ENCODE peak calls at places on chromosomes 1 and 21, in nine cellular contexts. One of them, this sample, is unnamed.

GRCh38 chr1:181655756-181656155 is 172.4 kb downstream of the CACNA1E start:
- DNase-seq in omental fat pad: no peak
- DNase-seq in progenitor cell of endocrine pancreas: no peak
- DNase-seq in BE2C: no peak
- DNase-seq in hepatocyte: no peak
- DNase-seq in endothelial cell: no peak
- DNase-seq in HFF-Myc: no peak
- DNase-seq in GM10248: no peak
- DNase-seq in heart left ventricle: no peak
- DNase-seq in this sample: no peak

GRCh38 chr1:78054559-78054958 is 8.8 kb downstream of the GIPC2 start:
- DNase-seq in hepatocyte: no peak
- DNase-seq in endothelial cell: no peak
- DNase-seq in HFF-Myc: no peak
- DNase-seq in heart left ventricle: no peak
- DNase-seq in omental fat pad: no peak
- DNase-seq in BE2C: no peak
- DNase-seq in GM10248: no peak
- DNase-seq in progenitor cell of endocrine pancreas: no peak
- DNase-seq in this sample: no peak

GRCh38 chr21:41045534-41046268 is 122.3 kb upstream of the BACE2 start:
- DNase-seq in hepatocyte: peak; percentile 62
- DNase-seq in omental fat pad: no peak
- DNase-seq in HFF-Myc: no peak
- DNase-seq in progenitor cell of endocrine pancreas: peak; percentile 45
- DNase-seq in endothelial cell: peak; percentile 45
- DNase-seq in BE2C: no peak
- DNase-seq in heart left ventricle: no peak
- DNase-seq in GM10248: no peak
- DNase-seq in this sample: no peak

GRCh38 chr1:7584157-7584556 is 186.9 kb upstream of the VAMP3 start:
- DNase-seq in omental fat pad: no peak
- DNase-seq in hepatocyte: no peak
- DNase-seq in heart left ventricle: no peak
- DNase-seq in progenitor cell of endocrine pancreas: no peak
- DNase-seq in endothelial cell: no peak
- DNase-seq in HFF-Myc: no peak
- DNase-seq in GM10248: no peak
- DNase-seq in BE2C: no peak
- DNase-seq in this sample: no peak

GRCh38 chr21:15508554-15508953 is 221.2 kb upstream of the USP25 start:
- DNase-seq in omental fat pad: no peak
- DNase-seq in HFF-Myc: no peak
- DNase-seq in BE2C: no peak
- DNase-seq in hepatocyte: no peak
- DNase-seq in heart left ventricle: no peak
- DNase-seq in GM10248: no peak
- DNase-seq in endothelial cell: no peak
- DNase-seq in progenitor cell of endocrine pancreas: no peak
- DNase-seq in this sample: no peak

GRCh38 chr1:46062651-46063319 is 69.6 kb downstream of the PIK3R3 start:
- DNase-seq in progenitor cell of endocrine pancreas: no peak
- DNase-seq in omental fat pad: no peak
- DNase-seq in endothelial cell: no peak
- DNase-seq in hepatocyte: peak; percentile 14
- DNase-seq in heart left ventricle: no peak
- DNase-seq in GM10248: peak; percentile 47
- DNase-seq in BE2C: no peak
- DNase-seq in HFF-Myc: no peak
- DNase-seq in this sample: no peak

GRCh38 chr1:232308616-232309015 is 321.3 kb downstream of the SIPA1L2 start:
- DNase-seq in endothelial cell: peak; percentile 20
- DNase-seq in omental fat pad: no peak
- DNase-seq in BE2C: no peak
- DNase-seq in HFF-Myc: no peak
- DNase-seq in heart left ventricle: no peak
- DNase-seq in progenitor cell of endocrine pancreas: no peak
- DNase-seq in GM10248: no peak
- DNase-seq in hepatocyte: no peak
- DNase-seq in this sample: no peak

GRCh38 chr1:236522937-236523703 is 662 bp upstream of the LGALS8 start:
- DNase-seq in progenitor cell of endocrine pancreas: peak; percentile 19
- DNase-seq in heart left ventricle: peak; percentile 54
- DNase-seq in endothelial cell: no peak
- DNase-seq in BE2C: no peak
- DNase-seq in GM10248: no peak
- DNase-seq in hepatocyte: peak; percentile 60
- DNase-seq in HFF-Myc: no peak
- DNase-seq in omental fat pad: no peak
- DNase-seq in this sample: no peak

GRCh38 chr1:5911871-5912271 is 80.4 kb downstream of the NPHP4 start:
- DNase-seq in GM10248: no peak
- DNase-seq in heart left ventricle: no peak
- DNase-seq in HFF-Myc: no peak
- DNase-seq in endothelial cell: no peak
- DNase-seq in progenitor cell of endocrine pancreas: no peak
- DNase-seq in omental fat pad: no peak
- DNase-seq in BE2C: no peak
- DNase-seq in hepatocyte: no peak
- DNase-seq in this sample: no peak

GRCh38 chr1:43005460-43006351 is 47.0 kb upstream of the SLC2A1 start:
- DNase-seq in GM10248: no peak
- DNase-seq in hepatocyte: peak; percentile 26
- DNase-seq in endothelial cell: no peak
- DNase-seq in omental fat pad: no peak
- DNase-seq in progenitor cell of endocrine pancreas: no peak
- DNase-seq in heart left ventricle: no peak
- DNase-seq in HFF-Myc: no peak
- DNase-seq in BE2C: peak; percentile 85
- DNase-seq in this sample: no peak

GRCh38 chr1:202154766-202155477 is 5.5 kb downstream of the PTPN7 start:
- DNase-seq in progenitor cell of endocrine pancreas: peak; percentile 32
- DNase-seq in heart left ventricle: no peak
- DNase-seq in GM10248: peak; percentile 53
- DNase-seq in endothelial cell: peak; percentile 72
- DNase-seq in omental fat pad: no peak
- DNase-seq in hepatocyte: peak; percentile 82
- DNase-seq in HFF-Myc: peak; percentile 38
- DNase-seq in BE2C: peak; percentile 51
- DNase-seq in this sample: no peak

GRCh38 chr1:109256971-109257681 is 7.8 kb downstream of the CELSR2 start:
- DNase-seq in HFF-Myc: no peak
- DNase-seq in progenitor cell of endocrine pancreas: no peak
- DNase-seq in hepatocyte: no peak
- DNase-seq in BE2C: no peak
- DNase-seq in omental fat pad: no peak
- DNase-seq in endothelial cell: no peak
- DNase-seq in heart left ventricle: no peak
- DNase-seq in GM10248: no peak
- DNase-seq in this sample: no peak

GRCh38 chr1:68454534-68454933 is 4.8 kb upstream of the RPE65 start:
- DNase-seq in GM10248: no peak
- DNase-seq in heart left ventricle: peak; percentile 26
- DNase-seq in BE2C: no peak
- DNase-seq in progenitor cell of endocrine pancreas: no peak
- DNase-seq in omental fat pad: no peak
- DNase-seq in hepatocyte: no peak
- DNase-seq in HFF-Myc: no peak
- DNase-seq in endothelial cell: no peak
- DNase-seq in this sample: no peak

GRCh38 chr1:246506785-246507639 is at the start of gene SMYD3:
- DNase-seq in progenitor cell of endocrine pancreas: peak; percentile 76
- DNase-seq in hepatocyte: peak; percentile 93
- DNase-seq in heart left ventricle: peak; percentile 88
- DNase-seq in GM10248: peak; percentile 94
- DNase-seq in BE2C: peak; percentile 87
- DNase-seq in HFF-Myc: peak; percentile 25
- DNase-seq in endothelial cell: peak; percentile 73
- DNase-seq in omental fat pad: no peak
- DNase-seq in this sample: peak; percentile 85
- TF ChIP-seq CTCF in progenitor cell of endocrine pancreas: peak; percentile 20
- TF ChIP-seq CTCF in hepatocyte: peak; percentile 15
- TF ChIP-seq CTCF in heart left ventricle: no peak
- TF ChIP-seq CTCF in GM10248: peak; percentile 23
- TF ChIP-seq CTCF in BE2C: peak; percentile 2
- TF ChIP-seq CTCF in HFF-Myc: no peak
- TF ChIP-seq CTCF in endothelial cell: no peak
- TF ChIP-seq CTCF in omental fat pad: no peak
- TF ChIP-seq CTCF in this sample: peak; percentile 37

GRCh38 chr1:143611159-143611558 is 360.6 kb downstream of the FAM72C start:
- DNase-seq in hepatocyte: no peak
- DNase-seq in heart left ventricle: no peak
- DNase-seq in GM10248: no peak
- DNase-seq in progenitor cell of endocrine pancreas: no peak
- DNase-seq in omental fat pad: no peak
- DNase-seq in BE2C: no peak
- DNase-seq in endothelial cell: peak; percentile 13
- DNase-seq in HFF-Myc: no peak
- DNase-seq in this sample: no peak
- TF ChIP-seq CTCF in hepatocyte: no peak
- TF ChIP-seq CTCF in heart left ventricle: no peak
- TF ChIP-seq CTCF in GM10248: no peak
- TF ChIP-seq CTCF in progenitor cell of endocrine pancreas: no peak
- TF ChIP-seq CTCF in omental fat pad: no peak
- TF ChIP-seq CTCF in BE2C: peak; percentile 22
- TF ChIP-seq CTCF in endothelial cell: peak; percentile 29
- TF ChIP-seq CTCF in HFF-Myc: peak; percentile 2
- TF ChIP-seq CTCF in this sample: no peak

DNA sequence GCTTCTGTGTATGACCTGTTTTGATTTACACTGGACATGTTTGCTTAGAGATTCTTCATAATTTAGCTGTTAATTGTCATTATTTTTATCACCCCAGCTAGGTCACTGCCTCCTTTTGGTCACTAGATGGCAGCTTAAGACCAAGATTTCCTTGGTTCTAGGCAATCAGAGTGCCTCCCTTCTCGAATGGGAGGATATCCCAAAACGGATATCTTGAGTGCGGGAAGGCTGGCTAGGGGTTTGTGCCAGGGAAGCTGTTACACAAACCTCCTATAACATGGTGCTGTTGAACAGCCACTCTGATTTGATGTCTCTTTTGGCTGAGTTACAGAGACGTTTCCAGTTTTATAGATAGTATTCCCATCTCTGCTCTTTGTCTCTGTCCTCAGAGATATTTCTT is 283.5 kb downstream of the S1PR1 start:
- DNase-seq in progenitor cell of endocrine pancreas: no peak
- DNase-seq in BE2C: peak; percentile 48
- DNase-seq in omental fat pad: no peak
- DNase-seq in HFF-Myc: peak; percentile 7
- DNase-seq in endothelial cell: peak; percentile 40
- DNase-seq in hepatocyte: peak; percentile 72
- DNase-seq in heart left ventricle: no peak
- DNase-seq in GM10248: peak; percentile 32
- DNase-seq in this sample: peak; percentile 11
- TF ChIP-seq CTCF in progenitor cell of endocrine pancreas: peak; percentile 90
- TF ChIP-seq CTCF in BE2C: peak; percentile 93
- TF ChIP-seq CTCF in omental fat pad: no peak
- TF ChIP-seq CTCF in HFF-Myc: peak; percentile 62
- TF ChIP-seq CTCF in endothelial cell: peak; percentile 74
- TF ChIP-seq CTCF in hepatocyte: peak; percentile 85
- TF ChIP-seq CTCF in heart left ventricle: peak; percentile 45
- TF ChIP-seq CTCF in GM10248: peak; percentile 81
- TF ChIP-seq CTCF in this sample: peak; percentile 92

DNA sequence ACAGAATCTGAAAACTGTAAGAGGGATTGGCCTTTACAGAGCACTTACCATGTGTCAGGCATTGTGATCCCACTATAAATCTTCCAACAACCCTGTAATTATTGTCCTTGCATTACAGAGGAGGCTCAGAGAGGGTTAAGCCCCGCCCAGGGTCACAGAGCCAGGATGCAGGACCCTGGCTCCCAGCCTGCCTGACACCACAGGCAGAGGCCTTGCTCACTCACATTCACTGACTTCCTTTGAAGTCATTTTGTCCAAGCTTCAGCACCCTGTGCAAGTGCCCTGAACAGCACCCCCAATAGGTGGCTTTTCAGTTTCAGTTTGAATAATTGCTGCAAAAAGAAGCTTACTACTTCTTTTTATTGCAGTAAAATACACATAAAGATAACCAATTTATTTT is 256.8 kb upstream of the NFIA start:
- DNase-seq in BE2C: no peak
- DNase-seq in heart left ventricle: no peak
- DNase-seq in omental fat pad: no peak
- DNase-seq in progenitor cell of endocrine pancreas: no peak
- DNase-seq in HFF-Myc: no peak
- DNase-seq in GM10248: no peak
- DNase-seq in endothelial cell: no peak
- DNase-seq in hepatocyte: no peak
- DNase-seq in this sample: no peak
- TF ChIP-seq CTCF in BE2C: peak; percentile 10
- TF ChIP-seq CTCF in heart left ventricle: no peak
- TF ChIP-seq CTCF in omental fat pad: no peak
- TF ChIP-seq CTCF in progenitor cell of endocrine pancreas: peak; percentile 21
- TF ChIP-seq CTCF in HFF-Myc: peak; percentile 25
- TF ChIP-seq CTCF in GM10248: no peak
- TF ChIP-seq CTCF in endothelial cell: peak; percentile 22
- TF ChIP-seq CTCF in hepatocyte: peak; percentile 19
- TF ChIP-seq CTCF in this sample: no peak